ENCODE peak calls at places on chromosomes 5 and 9, in five cellular contexts. One of them, this sample, is unnamed.
A peak's percentile ranks its signal among the peaks of the same experiment; 100 is the strongest.

GRCh38 chr5:54836959-54837534 is 148.3 kb downstream of the ESM1 start:
- DNase-seq in HCT116: no peak
- DNase-seq in GM12878: no peak
- DNase-seq in H1: no peak
- DNase-seq in SK-N-SH: no peak
- DNase-seq in this sample: no peak

GRCh38 chr5:128962211-128962610 is 3.1 kb upstream of the SLC27A6 start:
- DNase-seq in HCT116: no peak
- DNase-seq in H1: no peak
- DNase-seq in SK-N-SH: no peak
- DNase-seq in GM12878: no peak
- DNase-seq in this sample: no peak

GRCh38 chr5:143362828-143363227 is 40.7 kb downstream of the NR3C1 start:
- DNase-seq in SK-N-SH: no peak
- DNase-seq in GM12878: no peak
- DNase-seq in HCT116: no peak
- DNase-seq in H1: no peak
- DNase-seq in this sample: no peak

GRCh38 chr9:111566234-111566633 is 33.2 kb downstream of the PTGR1 start:
- DNase-seq in GM12878: no peak
- DNase-seq in HCT116: no peak
- DNase-seq in SK-N-SH: no peak
- DNase-seq in H1: no peak
- DNase-seq in this sample: no peak

GRCh38 chr9:112753725-112754124 is 3.2 kb downstream of the SNX30 start:
- DNase-seq in HCT116: peak; percentile 36
- DNase-seq in SK-N-SH: no peak
- DNase-seq in GM12878: no peak
- DNase-seq in H1: no peak
- DNase-seq in this sample: no peak

GRCh38 chr9:34991833-34992375 is 2.4 kb downstream of the DNAJB5 start:
- DNase-seq in GM12878: no peak
- DNase-seq in SK-N-SH: no peak
- DNase-seq in HCT116: peak; percentile 52
- DNase-seq in H1: no peak
- DNase-seq in this sample: no peak

GRCh38 chr5:80185095-80185494 is 70.8 kb downstream of the SERINC5 start:
- DNase-seq in H1: no peak
- DNase-seq in SK-N-SH: no peak
- DNase-seq in GM12878: no peak
- DNase-seq in HCT116: no peak
- DNase-seq in this sample: no peak

GRCh38 chr9:4081549-4081895 is 218.3 kb downstream of the GLIS3 start:
- DNase-seq in HCT116: no peak
- DNase-seq in SK-N-SH: no peak
- DNase-seq in GM12878: no peak
- DNase-seq in H1: no peak
- DNase-seq in this sample: no peak

GRCh38 chr9:71268871-71269640 is 147.6 kb upstream of the TRPM3 start:
- DNase-seq in H1: no peak
- DNase-seq in SK-N-SH: no peak
- DNase-seq in GM12878: no peak
- DNase-seq in HCT116: no peak
- DNase-seq in this sample: no peak

GRCh38 chr5:120808135-120808534 is 344.0 kb downstream of the PRR16 start:
- DNase-seq in GM12878: no peak
- DNase-seq in H1: no peak
- DNase-seq in HCT116: no peak
- DNase-seq in SK-N-SH: no peak
- DNase-seq in this sample: no peak

GRCh38 chr9:121447341-121447834 is 52.3 kb downstream of the GGTA1 start:
- DNase-seq in H1: no peak
- DNase-seq in SK-N-SH: no peak
- DNase-seq in HCT116: no peak
- DNase-seq in GM12878: no peak
- DNase-seq in this sample: no peak

GRCh38 chr9:97740848-97741821 is 44.0 kb upstream of the XPA start:
- DNase-seq in SK-N-SH: peak; percentile 75
- DNase-seq in HCT116: no peak
- DNase-seq in GM12878: no peak
- DNase-seq in H1: peak; percentile 64
- DNase-seq in this sample: peak; percentile 72

GRCh38 chr9:34549407-34549732 is 26.6 kb upstream of the ENHO start:
- DNase-seq in SK-N-SH: peak; percentile 37
- DNase-seq in HCT116: no peak
- DNase-seq in GM12878: no peak
- DNase-seq in H1: no peak
- DNase-seq in this sample: no peak

GRCh38 chr5:139644001-139644456 is 4.1 kb upstream of the CXXC5 start:
- DNase-seq in GM12878: no peak
- DNase-seq in SK-N-SH: no peak
- DNase-seq in H1: no peak
- DNase-seq in HCT116: no peak
- DNase-seq in this sample: no peak

DNA sequence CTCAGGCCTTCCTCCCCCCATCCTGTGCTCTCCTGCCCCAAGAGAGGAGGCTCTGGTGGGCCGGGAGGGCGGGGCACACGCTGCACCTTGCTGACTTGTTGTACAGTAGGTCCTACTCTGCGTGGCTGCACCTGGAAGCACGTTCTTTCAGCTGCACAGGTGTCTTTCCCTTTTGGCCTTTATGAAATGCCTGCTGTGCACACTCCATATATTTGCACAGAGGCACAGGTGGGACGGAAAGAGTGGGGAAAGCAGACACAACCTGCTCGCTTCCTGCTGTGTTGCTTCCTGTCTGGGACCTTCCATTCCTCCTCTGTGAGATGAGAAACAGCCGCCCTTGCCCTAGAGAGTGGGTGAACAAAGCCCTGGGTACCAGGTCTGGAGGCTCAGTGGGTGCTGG is 4.8 kb downstream of the USP20 start:
- DNase-seq in HCT116: no peak
- DNase-seq in SK-N-SH: no peak
- DNase-seq in H1: no peak
- DNase-seq in GM12878: no peak
- DNase-seq in this sample: no peak
- TF ChIP-seq YY1 in HCT116: no peak
- TF ChIP-seq YY1 in SK-N-SH: no peak
- TF ChIP-seq YY1 in H1: no peak
- TF ChIP-seq YY1 in GM12878: no peak
- TF ChIP-seq YY1 in this sample: no peak

GRCh38 chr5:76363385-76364261 is 39.5 kb upstream of the IQGAP2 start:
- DNase-seq in H1: no peak
- DNase-seq in SK-N-SH: no peak
- DNase-seq in GM12878: no peak
- DNase-seq in HCT116: no peak
- DNase-seq in this sample: no peak
- TF ChIP-seq YY1 in H1: no peak
- TF ChIP-seq YY1 in SK-N-SH: no peak
- TF ChIP-seq YY1 in GM12878: no peak
- TF ChIP-seq YY1 in HCT116: no peak
- TF ChIP-seq YY1 in this sample: no peak

GRCh38 chr5:179233909-179234562 is 111.2 kb downstream of the ADAMTS2 start:
- DNase-seq in HCT116: no peak
- DNase-seq in H1: no peak
- DNase-seq in GM12878: no peak
- DNase-seq in SK-N-SH: peak; percentile 48
- DNase-seq in this sample: no peak
- TF ChIP-seq YY1 in HCT116: no peak
- TF ChIP-seq YY1 in H1: no peak
- TF ChIP-seq YY1 in GM12878: no peak
- TF ChIP-seq YY1 in SK-N-SH: no peak
- TF ChIP-seq YY1 in this sample: no peak

DNA sequence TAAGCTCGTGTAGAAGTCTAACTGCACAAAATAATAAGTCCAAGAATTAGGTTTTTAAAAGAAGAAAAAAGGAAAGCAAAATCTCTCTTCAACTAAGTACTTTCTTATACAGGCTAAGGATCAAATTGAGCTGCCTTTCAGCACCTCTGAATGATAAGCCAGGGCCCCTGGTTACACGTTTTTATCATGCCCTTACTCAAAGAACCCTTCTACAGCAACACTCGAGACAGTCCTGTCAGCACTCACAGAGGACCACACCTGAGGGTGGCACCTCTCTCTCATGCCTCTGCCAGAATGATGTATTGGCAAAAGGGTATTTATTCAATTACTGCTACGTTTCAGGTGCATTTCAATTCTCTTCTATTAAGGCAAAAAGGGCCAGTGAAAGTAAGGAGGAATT is 150.5 kb downstream of the BNC2 start:
- DNase-seq in H1: no peak
- DNase-seq in SK-N-SH: no peak
- DNase-seq in GM12878: no peak
- DNase-seq in HCT116: no peak
- DNase-seq in this sample: no peak
- TF ChIP-seq YY1 in H1: no peak
- TF ChIP-seq YY1 in SK-N-SH: no peak
- TF ChIP-seq YY1 in GM12878: no peak
- TF ChIP-seq YY1 in HCT116: no peak
- TF ChIP-seq YY1 in this sample: no peak

GRCh38 chr5:50550274-50550673 is 109.2 kb upstream of the EMB start:
- DNase-seq in SK-N-SH: no peak
- DNase-seq in H1: no peak
- DNase-seq in HCT116: no peak
- DNase-seq in GM12878: no peak
- DNase-seq in this sample: peak; percentile 32

GRCh38 chr5:50547303-50547702 is 106.2 kb upstream of the EMB start:
- DNase-seq in GM12878: peak; percentile 12
- DNase-seq in HCT116: no peak
- DNase-seq in SK-N-SH: no peak
- DNase-seq in H1: no peak
- DNase-seq in this sample: no peak
- TF ChIP-seq YY1 in GM12878: no peak
- TF ChIP-seq YY1 in HCT116: no peak
- TF ChIP-seq YY1 in SK-N-SH: no peak
- TF ChIP-seq YY1 in H1: no peak
- TF ChIP-seq YY1 in this sample: no peak

GRCh38 chr5:3346111-3346820 is 249.4 kb upstream of the IRX1 start:
- DNase-seq in HCT116: no peak
- DNase-seq in SK-N-SH: no peak
- DNase-seq in GM12878: no peak
- DNase-seq in H1: no peak
- DNase-seq in this sample: no peak

GRCh38 chr5:3349704-3350565 is 245.7 kb upstream of the IRX1 start:
- DNase-seq in SK-N-SH: no peak
- DNase-seq in H1: no peak
- DNase-seq in GM12878: no peak
- DNase-seq in HCT116: no peak
- DNase-seq in this sample: no peak

GRCh38 chr5:3348576-3349535 is 246.8 kb upstream of the IRX1 start:
- DNase-seq in GM12878: no peak
- DNase-seq in SK-N-SH: no peak
- DNase-seq in H1: no peak
- DNase-seq in HCT116: no peak
- DNase-seq in this sample: no peak

GRCh38 chr5:3345195-3345594 is 250.4 kb upstream of the IRX1 start:
- DNase-seq in SK-N-SH: no peak
- DNase-seq in H1: no peak
- DNase-seq in GM12878: no peak
- DNase-seq in HCT116: no peak
- DNase-seq in this sample: no peak

GRCh38 chr5:3347741-3348140 is 247.9 kb upstream of the IRX1 start:
- DNase-seq in GM12878: no peak
- DNase-seq in H1: no peak
- DNase-seq in HCT116: no peak
- DNase-seq in SK-N-SH: no peak
- DNase-seq in this sample: no peak
- TF ChIP-seq YY1 in GM12878: no peak
- TF ChIP-seq YY1 in H1: no peak
- TF ChIP-seq YY1 in HCT116: no peak
- TF ChIP-seq YY1 in SK-N-SH: no peak
- TF ChIP-seq YY1 in this sample: no peak